ENCODE peak calls at places on chromosomes 13 and 19, in ten cellular contexts. One of them, this sample, is unnamed.

GRCh38 chr19:2478324-2478755 is 2.4 kb downstream of the GADD45B start:
- DNase-seq in stimulated activated naive CD8-positive, alpha-beta T cell treated with anti-CD3 and anti-CD28 coated beads, Interleukin-15, Interleukin-2, amounts not matched to agents 100 U/mL and 50 U/mL, for 24 hours: peak
- DNase-seq in activated T-helper 9 cell treated with anti-CD3 and anti-CD28 coated beads, Interleukin-2, amount 50 U/mL, for 16 hours: peak
- DNase-seq in heart right ventricle: peak
- DNase-seq in uterus: peak
- DNase-seq in activated T-cell treated with anti-CD3 and anti-CD28 coated beads, Interleukin-2, amount 50 U/mL, for 1 hour: peak
- DNase-seq in COR-L47: no peak
- DNase-seq in GF-D8: peak
- DNase-seq in activated CD4-positive, alpha-beta T cell treated with anti-CD3 and anti-CD28 coated beads, Interleukin-2, amount 50 U/mL, for 48 hours: peak
- DNase-seq in myocyte: peak
- DNase-seq in this sample: no peak

GRCh38 chr19:6811906-6812305 is 39.4 kb downstream of the VAV1 start:
- DNase-seq in uterus: no peak
- DNase-seq in GF-D8: no peak
- DNase-seq in activated CD4-positive, alpha-beta T cell treated with anti-CD3 and anti-CD28 coated beads, Interleukin-2, amount 50 U/mL, for 48 hours: no peak
- DNase-seq in activated T-cell treated with anti-CD3 and anti-CD28 coated beads, Interleukin-2, amount 50 U/mL, for 1 hour: no peak
- DNase-seq in activated T-helper 9 cell treated with anti-CD3 and anti-CD28 coated beads, Interleukin-2, amount 50 U/mL, for 16 hours: no peak
- DNase-seq in stimulated activated naive CD8-positive, alpha-beta T cell treated with anti-CD3 and anti-CD28 coated beads, Interleukin-15, Interleukin-2, amounts not matched to agents 100 U/mL and 50 U/mL, for 24 hours: no peak
- DNase-seq in myocyte: peak
- DNase-seq in COR-L47: no peak
- DNase-seq in heart right ventricle: no peak
- DNase-seq in this sample: peak

GRCh38 chr13:97012251-97013048 is 18.2 kb upstream of the OXGR1 start:
- DNase-seq in heart right ventricle: no peak
- DNase-seq in myocyte: no peak
- DNase-seq in stimulated activated naive CD8-positive, alpha-beta T cell treated with anti-CD3 and anti-CD28 coated beads, Interleukin-15, Interleukin-2, amounts not matched to agents 100 U/mL and 50 U/mL, for 24 hours: no peak
- DNase-seq in COR-L47: no peak
- DNase-seq in activated CD4-positive, alpha-beta T cell treated with anti-CD3 and anti-CD28 coated beads, Interleukin-2, amount 50 U/mL, for 48 hours: no peak
- DNase-seq in activated T-cell treated with anti-CD3 and anti-CD28 coated beads, Interleukin-2, amount 50 U/mL, for 1 hour: no peak
- DNase-seq in activated T-helper 9 cell treated with anti-CD3 and anti-CD28 coated beads, Interleukin-2, amount 50 U/mL, for 16 hours: no peak
- DNase-seq in uterus: no peak
- DNase-seq in GF-D8: no peak
- DNase-seq in this sample: no peak

GRCh38 chr13:52749446-52749845 is 9.8 kb upstream of the CNMD start:
- DNase-seq in activated CD4-positive, alpha-beta T cell treated with anti-CD3 and anti-CD28 coated beads, Interleukin-2, amount 50 U/mL, for 48 hours: no peak
- DNase-seq in COR-L47: peak
- DNase-seq in myocyte: no peak
- DNase-seq in activated T-helper 9 cell treated with anti-CD3 and anti-CD28 coated beads, Interleukin-2, amount 50 U/mL, for 16 hours: no peak
- DNase-seq in stimulated activated naive CD8-positive, alpha-beta T cell treated with anti-CD3 and anti-CD28 coated beads, Interleukin-15, Interleukin-2, amounts not matched to agents 100 U/mL and 50 U/mL, for 24 hours: no peak
- DNase-seq in activated T-cell treated with anti-CD3 and anti-CD28 coated beads, Interleukin-2, amount 50 U/mL, for 1 hour: no peak
- DNase-seq in heart right ventricle: no peak
- DNase-seq in uterus: no peak
- DNase-seq in GF-D8: no peak
- DNase-seq in this sample: no peak

GRCh38 chr19:49601482-49602038 is 10.6 kb downstream of the PRR12 start:
- DNase-seq in activated CD4-positive, alpha-beta T cell treated with anti-CD3 and anti-CD28 coated beads, Interleukin-2, amount 50 U/mL, for 48 hours: no peak
- DNase-seq in stimulated activated naive CD8-positive, alpha-beta T cell treated with anti-CD3 and anti-CD28 coated beads, Interleukin-15, Interleukin-2, amounts not matched to agents 100 U/mL and 50 U/mL, for 24 hours: no peak
- DNase-seq in heart right ventricle: no peak
- DNase-seq in activated T-cell treated with anti-CD3 and anti-CD28 coated beads, Interleukin-2, amount 50 U/mL, for 1 hour: no peak
- DNase-seq in COR-L47: no peak
- DNase-seq in GF-D8: no peak
- DNase-seq in activated T-helper 9 cell treated with anti-CD3 and anti-CD28 coated beads, Interleukin-2, amount 50 U/mL, for 16 hours: no peak
- DNase-seq in myocyte: no peak
- DNase-seq in uterus: no peak
- DNase-seq in this sample: no peak

GRCh38 chr19:6032381-6032780 is 54.4 kb upstream of the RANBP3 start:
- DNase-seq in uterus: peak
- DNase-seq in myocyte: no peak
- DNase-seq in COR-L47: no peak
- DNase-seq in activated T-helper 9 cell treated with anti-CD3 and anti-CD28 coated beads, Interleukin-2, amount 50 U/mL, for 16 hours: no peak
- DNase-seq in GF-D8: no peak
- DNase-seq in heart right ventricle: no peak
- DNase-seq in activated CD4-positive, alpha-beta T cell treated with anti-CD3 and anti-CD28 coated beads, Interleukin-2, amount 50 U/mL, for 48 hours: no peak
- DNase-seq in activated T-cell treated with anti-CD3 and anti-CD28 coated beads, Interleukin-2, amount 50 U/mL, for 1 hour: no peak
- DNase-seq in stimulated activated naive CD8-positive, alpha-beta T cell treated with anti-CD3 and anti-CD28 coated beads, Interleukin-15, Interleukin-2, amounts not matched to agents 100 U/mL and 50 U/mL, for 24 hours: no peak
- DNase-seq in this sample: no peak

GRCh38 chr13:42486711-42487198 is 87.2 kb upstream of the TNFSF11 start:
- DNase-seq in activated T-cell treated with anti-CD3 and anti-CD28 coated beads, Interleukin-2, amount 50 U/mL, for 1 hour: no peak
- DNase-seq in activated T-helper 9 cell treated with anti-CD3 and anti-CD28 coated beads, Interleukin-2, amount 50 U/mL, for 16 hours: no peak
- DNase-seq in myocyte: peak
- DNase-seq in GF-D8: no peak
- DNase-seq in uterus: no peak
- DNase-seq in activated CD4-positive, alpha-beta T cell treated with anti-CD3 and anti-CD28 coated beads, Interleukin-2, amount 50 U/mL, for 48 hours: no peak
- DNase-seq in COR-L47: no peak
- DNase-seq in heart right ventricle: no peak
- DNase-seq in stimulated activated naive CD8-positive, alpha-beta T cell treated with anti-CD3 and anti-CD28 coated beads, Interleukin-15, Interleukin-2, amounts not matched to agents 100 U/mL and 50 U/mL, for 24 hours: no peak
- DNase-seq in this sample: peak

GRCh38 chr13:75195479-75196111 is 286.4 kb downstream of the TBC1D4 start:
- DNase-seq in activated CD4-positive, alpha-beta T cell treated with anti-CD3 and anti-CD28 coated beads, Interleukin-2, amount 50 U/mL, for 48 hours: no peak
- DNase-seq in COR-L47: no peak
- DNase-seq in GF-D8: no peak
- DNase-seq in myocyte: peak
- DNase-seq in heart right ventricle: no peak
- DNase-seq in activated T-helper 9 cell treated with anti-CD3 and anti-CD28 coated beads, Interleukin-2, amount 50 U/mL, for 16 hours: no peak
- DNase-seq in uterus: no peak
- DNase-seq in stimulated activated naive CD8-positive, alpha-beta T cell treated with anti-CD3 and anti-CD28 coated beads, Interleukin-15, Interleukin-2, amounts not matched to agents 100 U/mL and 50 U/mL, for 24 hours: no peak
- DNase-seq in activated T-cell treated with anti-CD3 and anti-CD28 coated beads, Interleukin-2, amount 50 U/mL, for 1 hour: no peak
- DNase-seq in this sample: no peak

GRCh38 chr19:15107056-15108010 is at the start of gene SYDE1:
- DNase-seq in activated T-cell treated with anti-CD3 and anti-CD28 coated beads, Interleukin-2, amount 50 U/mL, for 1 hour: no peak
- DNase-seq in uterus: peak
- DNase-seq in stimulated activated naive CD8-positive, alpha-beta T cell treated with anti-CD3 and anti-CD28 coated beads, Interleukin-15, Interleukin-2, amounts not matched to agents 100 U/mL and 50 U/mL, for 24 hours: peak
- DNase-seq in myocyte: peak
- DNase-seq in heart right ventricle: peak
- DNase-seq in activated CD4-positive, alpha-beta T cell treated with anti-CD3 and anti-CD28 coated beads, Interleukin-2, amount 50 U/mL, for 48 hours: peak
- DNase-seq in activated T-helper 9 cell treated with anti-CD3 and anti-CD28 coated beads, Interleukin-2, amount 50 U/mL, for 16 hours: no peak
- DNase-seq in COR-L47: no peak
- DNase-seq in GF-D8: no peak
- DNase-seq in this sample: peak

GRCh38 chr19:30406220-30406944 is 34.2 kb downstream of the ZNF536 start:
- DNase-seq in myocyte: no peak
- DNase-seq in uterus: no peak
- DNase-seq in COR-L47: no peak
- DNase-seq in activated CD4-positive, alpha-beta T cell treated with anti-CD3 and anti-CD28 coated beads, Interleukin-2, amount 50 U/mL, for 48 hours: no peak
- DNase-seq in activated T-cell treated with anti-CD3 and anti-CD28 coated beads, Interleukin-2, amount 50 U/mL, for 1 hour: no peak
- DNase-seq in heart right ventricle: peak
- DNase-seq in stimulated activated naive CD8-positive, alpha-beta T cell treated with anti-CD3 and anti-CD28 coated beads, Interleukin-15, Interleukin-2, amounts not matched to agents 100 U/mL and 50 U/mL, for 24 hours: no peak
- DNase-seq in activated T-helper 9 cell treated with anti-CD3 and anti-CD28 coated beads, Interleukin-2, amount 50 U/mL, for 16 hours: no peak
- DNase-seq in GF-D8: no peak
- DNase-seq in this sample: no peak

GRCh38 chr13:18212873-18213272 is 968.8 kb downstream of the TUBA3C start:
- DNase-seq in heart right ventricle: no peak
- DNase-seq in GF-D8: no peak
- DNase-seq in COR-L47: no peak
- DNase-seq in myocyte: peak
- DNase-seq in activated CD4-positive, alpha-beta T cell treated with anti-CD3 and anti-CD28 coated beads, Interleukin-2, amount 50 U/mL, for 48 hours: peak
- DNase-seq in activated T-cell treated with anti-CD3 and anti-CD28 coated beads, Interleukin-2, amount 50 U/mL, for 1 hour: no peak
- DNase-seq in stimulated activated naive CD8-positive, alpha-beta T cell treated with anti-CD3 and anti-CD28 coated beads, Interleukin-15, Interleukin-2, amounts not matched to agents 100 U/mL and 50 U/mL, for 24 hours: peak
- DNase-seq in uterus: no peak
- DNase-seq in activated T-helper 9 cell treated with anti-CD3 and anti-CD28 coated beads, Interleukin-2, amount 50 U/mL, for 16 hours: no peak
- DNase-seq in this sample: no peak

GRCh38 chr13:30809787-30810186 is 74.4 kb downstream of the ALOX5AP start:
- DNase-seq in GF-D8: no peak
- DNase-seq in COR-L47: no peak
- DNase-seq in stimulated activated naive CD8-positive, alpha-beta T cell treated with anti-CD3 and anti-CD28 coated beads, Interleukin-15, Interleukin-2, amounts not matched to agents 100 U/mL and 50 U/mL, for 24 hours: no peak
- DNase-seq in uterus: no peak
- DNase-seq in activated T-cell treated with anti-CD3 and anti-CD28 coated beads, Interleukin-2, amount 50 U/mL, for 1 hour: no peak
- DNase-seq in activated T-helper 9 cell treated with anti-CD3 and anti-CD28 coated beads, Interleukin-2, amount 50 U/mL, for 16 hours: no peak
- DNase-seq in heart right ventricle: no peak
- DNase-seq in myocyte: no peak
- DNase-seq in activated CD4-positive, alpha-beta T cell treated with anti-CD3 and anti-CD28 coated beads, Interleukin-2, amount 50 U/mL, for 48 hours: no peak
- DNase-seq in this sample: no peak

This sample was measured in Caki2.